ENCODE peak calls at places on chromosomes 16 and 17, in five cellular contexts. S, A, R, H and U are unnamed samples. For H3K4me1 and H3K36me3, the result is how much of the 10 kb centered on the place peaks cover.

GRCh38 chr17:49779730-49780220 is 8.7 kb upstream of the KAT7 start:
- DNase-seq in S (peak), A (peak), R (peak), H (peak), U (peak)

GRCh38 chr17:21376835-21377690 is 906 bp downstream of the KCNJ12 start:
- DNase-seq in S (peak), A (peak), R (peak), H (peak), U (no peak)

GRCh38 chr17:46194393-46195216 is 1.4 kb upstream of the KANSL1 start:
- DNase-seq in S (peak), A (no peak), R (peak), H (no peak), U (peak)

GRCh38 chr16:12178251-12178990 is 201.9 kb downstream of the SNX29 start:
- DNase-seq in S (no peak), A (no peak), R (no peak), H (no peak), U (no peak)

GRCh38 chr16:87437911-87438610 is 45.9 kb downstream of the MAP1LC3B start:
- DNase-seq in S (no peak), A (no peak), R (no peak), H (no peak), U (no peak)

GRCh38 chr16:67199808-67200198 is 872 bp downstream of the ELMO3 start:
- DNase-seq in S (peak), A (no peak), R (no peak), H (peak), U (no peak)

GRCh38 chr16:77782694-77783093 is 5.7 kb upstream of the VAT1L start:
- DNase-seq in S (no peak), A (peak), R (no peak), H (no peak), U (no peak)

GRCh38 chr17:44830359-44831269 is 527 bp upstream of the GJC1 start:
- DNase-seq in S (no peak), A (no peak), R (peak), H (peak), U (no peak)

GRCh38 chr17:73069164-73069774 is 23.2 kb downstream of the SLC39A11 start:
- DNase-seq in S (no peak), A (no peak), R (no peak), H (peak), U (no peak)

GRCh38 chr17:68937890-68938514 is 17.2 kb downstream of the ABCA8 start:
- DNase-seq in S (peak), A (no peak), R (no peak), H (no peak), U (no peak)

GRCh38 chr17:62621223-62621622 is 6.2 kb upstream of the MRC2 start:
- DNase-seq in S (no peak), A (no peak), R (no peak), H (no peak), U (no peak)

GRCh38 chr17:67434061-67434525 is 57.0 kb downstream of the PITPNC1 start:
- DNase-seq in S (peak), A (no peak), R (no peak), H (no peak), U (peak)

GRCh38 chr16:84270071-84270470 is 24.6 kb upstream of the WFDC1 start:
- DNase-seq in S (no peak), A (no peak), R (no peak), H (no peak), U (no peak)

GRCh38 chr17:79049821-79050220 is 24.8 kb upstream of the ENGASE start:
- DNase-seq in S (no peak), A (no peak), R (no peak), H (no peak), U (no peak)

GRCh38 chr16:84869464-84869863 is 49.7 kb downstream of the CRISPLD2 start:
- DNase-seq in S (no peak), A (no peak), R (no peak), H (no peak), U (no peak)

GRCh38 chr17:34542700-34543336 is 36.6 kb upstream of the TMEM132E start:
- DNase-seq in S (peak), A (no peak), R (peak), H (peak), U (peak)

GRCh38 chr17:65099941-65100315 is 37.2 kb upstream of the RGS9 start:
- DNase-seq in S (peak), A (peak), R (peak), H (peak), U (peak)

GRCh38 chr17:16013943-16014407 is 14.4 kb downstream of the TTC19 start:
- DNase-seq in S (peak), A (peak), R (peak), H (no peak), U (no peak)

GRCh38 chr17:4310349-4311060 is 46.7 kb upstream of the ANKFY1 start:
- DNase-seq in S (peak), A (no peak), R (no peak), H (peak), U (no peak)

GRCh38 chr16:1920727-1921155 is 2.5 kb upstream of the HS3ST6 start:
- DNase-seq in S (peak), A (no peak), R (peak), H (peak), U (no peak)

GRCh38 chr16:951660-952301 is 19.0 kb downstream of the LMF1 start:
- DNase-seq in S (no peak), A (no peak), R (no peak), H (no peak), U (no peak)

GRCh38 chr16:50444546-50444945 is 75.8 kb upstream of the BRD7 start:
- DNase-seq in S (no peak), A (peak), R (no peak), H (peak), U (no peak)

GRCh38 chr17:44900894-44901293 is 1.6 kb upstream of the EFTUD2 start:
- DNase-seq in S (no peak), A (peak), R (peak), H (peak), U (no peak)

GRCh38 chr16:85137323-85138072 is 25.2 kb upstream of the CIBAR2 start:
- DNase-seq in S (peak), A (no peak), R (peak), H (peak), U (no peak)

GRCh38 chr17:12683299-12683698 is 17.6 kb downstream of the MYOCD start:
- DNase-seq in S (no peak), A (no peak), R (no peak), H (no peak), U (no peak)

GRCh38 chr17:16478693-16479092 is 13.3 kb downstream of the LRRC75A start:
- DNase-seq in S (no peak), A (no peak), R (no peak), H (no peak), U (no peak)

GRCh38 chr17:3918372-3919122 is 2.3 kb upstream of the P2RX1 start:
- DNase-seq in S (peak), A (no peak), R (peak), H (no peak), U (no peak)

GRCh38 chr17:17590883-17591407 is 563 bp downstream of the PEMT start:
- DNase-seq in S (no peak), A (no peak), R (no peak), H (no peak), U (no peak)

GRCh38 chr17:65987988-65988387 is 203.9 kb downstream of the CEP112 start:
- DNase-seq in S (peak), A (peak), R (no peak), H (no peak), U (no peak)

GRCh38 chr16:17266606-17267313 is 204.0 kb downstream of the XYLT1 start:
- DNase-seq in S (peak), A (no peak), R (no peak), H (peak), U (no peak)

GRCh38 chr17:42889809-42890208 is 10.8 kb upstream of the G6PC1 start:
- DNase-seq in S (no peak), A (no peak), R (no peak), H (no peak), U (no peak)

GRCh38 chr17:42895185-42895555 is 5.4 kb upstream of the G6PC1 start:
- DNase-seq in S (peak), A (peak), R (no peak), H (peak), U (no peak)

GRCh38 chr17:42886283-42887176 is 14.1 kb upstream of the G6PC1 start:
- DNase-seq in S (peak), A (no peak), R (no peak), H (no peak), U (no peak)

GRCh38 chr17:42894283-42895184 is 6.1 kb upstream of the G6PC1 start:
- DNase-seq in S (peak), A (no peak), R (no peak), H (no peak), U (no peak)

GRCh38 chr17:42891539-42892152 is 9.0 kb upstream of the G6PC1 start:
- DNase-seq in S (no peak), A (no peak), R (no peak), H (peak), U (no peak)
- H3K4me1 ChIP-seq in S (under half), A (under half), R (under half), H (under half), U (under half)

DNA sequence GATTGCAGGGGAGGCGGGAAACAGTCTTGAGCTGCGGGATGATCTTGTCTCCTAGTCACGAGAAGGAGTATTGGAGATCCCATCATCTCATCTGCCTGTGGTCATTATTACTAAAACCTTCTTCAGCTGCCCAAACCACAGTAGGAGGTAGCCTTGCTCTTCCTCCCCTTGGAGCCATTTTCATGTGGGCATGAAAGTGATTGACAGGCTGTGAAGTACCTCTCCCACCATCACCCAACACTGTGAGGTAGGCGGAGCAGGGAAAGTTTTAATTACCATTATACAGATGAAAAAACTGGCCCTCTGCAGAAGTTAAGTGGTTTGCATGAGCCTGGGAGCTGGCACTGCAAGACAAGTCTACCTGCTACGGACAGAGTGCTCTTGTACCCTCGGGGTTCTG is 237.3 kb downstream of the MSI2 start:
- DNase-seq in S (no peak), A (no peak), R (no peak), H (no peak), U (no peak)
- H3K36me3 ChIP-seq in S (under half), A (under half), R (under half), H (under half), U (under half)

DNA sequence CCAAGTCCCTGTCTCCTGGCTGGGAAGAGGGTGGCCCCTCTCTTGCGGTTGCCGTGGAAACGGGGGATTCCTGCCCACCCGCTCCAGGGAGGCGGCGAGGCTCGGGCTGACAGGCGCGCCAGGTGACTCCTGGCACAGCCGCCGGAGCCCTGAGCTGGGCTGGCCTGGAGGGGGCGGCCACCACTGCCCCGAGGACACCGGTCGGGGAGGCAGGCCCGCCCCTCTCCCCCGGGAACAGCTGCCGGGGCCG is 71.3 kb downstream of the ABR start:
- DNase-seq in S (no peak), A (peak), R (no peak), H (no peak), U (peak)
- H3K4me1 ChIP-seq in S (under half), A (under half), R (under half), H (under half), U (under half)

GRCh38 chr17:27560668-27561067 is 70.3 kb upstream of the LGALS9 start:
- DNase-seq in S (peak), A (no peak), R (no peak), H (no peak), U (no peak)

GRCh38 chr17:27558842-27559505 is 72.0 kb upstream of the LGALS9 start:
- DNase-seq in S (peak), A (no peak), R (no peak), H (no peak), U (no peak)

GRCh38 chr17:27559506-27559931 is 71.5 kb upstream of the LGALS9 start:
- DNase-seq in S (no peak), A (no peak), R (no peak), H (peak), U (no peak)

GRCh38 chr17:27558341-27558740 is 72.6 kb upstream of the LGALS9 start:
- DNase-seq in S (no peak), A (no peak), R (no peak), H (no peak), U (no peak)

GRCh38 chr17:27559996-27560481 is 70.9 kb upstream of the LGALS9 start:
- DNase-seq in S (peak), A (peak), R (no peak), H (no peak), U (no peak)
- H3K36me3 ChIP-seq in S (under half), A (under half), R (under half), H (under half), U (under half)

GRCh38 chr17:2398188-2398587 is 2.7 kb downstream of the MNT start:
- DNase-seq in S (no peak), A (no peak), R (no peak), H (no peak), U (no peak)
- H3K4me1 ChIP-seq in S (under half), A (half or more), R (under half), H (half or more), U (half or more)

DNA sequence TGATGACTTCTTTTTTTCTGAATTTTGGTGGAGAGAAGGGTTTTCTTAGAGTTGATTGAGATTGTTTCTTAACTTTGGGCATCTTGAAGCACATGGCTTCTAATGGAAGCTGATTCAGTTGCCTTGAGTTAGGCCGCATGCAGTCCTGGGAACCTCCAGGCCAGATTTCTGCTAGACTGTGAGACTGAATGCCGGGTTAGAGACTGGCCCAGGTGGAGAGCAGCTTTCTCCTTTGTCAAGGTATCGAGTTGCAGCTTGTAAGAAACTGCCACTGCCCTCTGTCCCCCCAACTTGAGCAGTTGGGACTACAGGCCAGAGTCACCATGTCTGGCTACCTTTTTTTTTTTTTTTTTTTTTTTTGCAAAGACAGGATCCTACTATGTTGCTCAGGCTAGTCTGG is 77.6 kb downstream of the CLEC16A start:
- DNase-seq in S (no peak), A (no peak), R (no peak), H (no peak), U (no peak)
- H3K36me3 ChIP-seq in S (under half), A (under half), R (under half), H (under half), U (under half)

GRCh38 chr16:5979905-5980550 is 882.4 kb upstream of the EEF2KMT start:
- DNase-seq in S (no peak), A (no peak), R (no peak), H (no peak), U (no peak)
- H3K4me1 ChIP-seq in S (under half), A (under half), R (under half), H (under half), U (under half)

GRCh38 chr17:74682028-74682427 is 30.7 kb downstream of the CD300LF start:
- DNase-seq in S (no peak), A (no peak), R (no peak), H (no peak), U (no peak)

GRCh38 chr17:74680941-74681340 is 31.8 kb downstream of the CD300LF start:
- DNase-seq in S (no peak), A (no peak), R (no peak), H (no peak), U (no peak)

GRCh38 chr17:74682442-74683190 is 30.1 kb downstream of the CD300LF start:
- DNase-seq in S (no peak), A (no peak), R (no peak), H (no peak), U (no peak)

GRCh38 chr17:74677558-74678466 is 34.9 kb downstream of the CD300LF start:
- DNase-seq in S (peak), A (no peak), R (peak), H (no peak), U (no peak)

GRCh38 chr17:74678541-74678940 is 34.2 kb downstream of the CD300LF start:
- DNase-seq in S (no peak), A (no peak), R (no peak), H (no peak), U (peak)
- H3K36me3 ChIP-seq in S (under half), A (under half), R (under half), H (under half), U (under half)

DNA sequence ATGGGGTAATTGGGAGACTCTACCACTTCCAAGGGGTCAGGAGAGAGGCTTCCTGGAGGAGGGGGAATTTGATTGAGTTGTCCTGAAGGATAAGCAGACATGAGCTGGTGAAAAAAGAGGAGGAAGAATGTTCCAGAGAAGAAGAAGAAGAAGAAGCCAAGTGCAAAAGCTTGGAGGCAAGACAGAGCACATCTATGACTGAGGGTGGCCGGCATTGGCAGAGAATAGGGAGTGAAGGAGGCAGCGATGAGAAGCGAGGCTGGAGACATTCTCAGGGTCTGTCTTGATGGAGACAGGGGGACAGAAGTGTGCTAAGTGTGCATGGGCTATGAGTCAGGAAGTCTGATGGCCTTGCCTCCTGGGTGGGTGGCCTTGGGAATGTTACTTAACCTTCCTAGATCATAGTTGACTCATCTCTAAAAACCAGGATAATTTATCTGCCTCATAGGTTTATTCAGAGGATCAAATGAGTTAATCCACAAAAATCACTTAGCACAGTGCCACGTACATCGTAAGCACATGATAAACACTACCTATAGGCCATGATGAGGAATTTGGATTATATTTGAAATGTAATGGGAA is 171.7 kb downstream of the ABCC12 start:
- DNase-seq in S (no peak), A (no peak), R (no peak), H (no peak), U (no peak)
- H3K4me1 ChIP-seq in S (under half), A (under half), R (under half), H (under half), U (under half)

GRCh38 chr16:30976486-30976885 is 8.5 kb upstream of the HSD3B7 start:
- DNase-seq in S (peak), A (no peak), R (no peak), H (no peak), U (no peak)
- H3K36me3 ChIP-seq in S (under half), A (under half), R (half or more), H (under half), U (half or more)